ENCODE peak calls at places on chromosomes 16 and 17, in five cellular contexts. A is progenitor cell of endocrine pancreas, K is AG04450, G is A549, H is heart right ventricle. X is an unnamed sample.

GRCh38 chr16:46822270-46822669 is 8.7 kb downstream of the C16orf87 start:
- DNase-seq in H (no peak), K (peak), A (no peak), G (no peak), X (no peak)

GRCh38 chr16:1119766-1120611 is 23.9 kb upstream of the C1QTNF8 start:
- DNase-seq in K (no peak), G (no peak), H (no peak), A (no peak), X (no peak)

GRCh38 chr17:55588446-55588845 is 77.2 kb upstream of the SMIM36 start:
- DNase-seq in H (no peak), A (no peak), K (no peak), G (no peak), X (no peak)

GRCh38 chr17:18920911-18921441 is 31.0 kb upstream of the SLC5A10 start:
- DNase-seq in A (no peak), K (no peak), H (no peak), G (no peak), X (no peak)

GRCh38 chr17:30530346-30531025 is 53.3 kb downstream of the GOSR1 start:
- DNase-seq in G (no peak), K (peak), H (no peak), A (no peak), X (no peak)

GRCh38 chr16:90032664-90033346 is 13.5 kb upstream of the DBNDD1 start:
- DNase-seq in G (no peak), K (peak), H (no peak), A (no peak), X (no peak)

GRCh38 chr17:21251611-21252010 is 1.6 kb downstream of the NATD1 start:
- DNase-seq in H (no peak), A (no peak), K (no peak), G (no peak), X (no peak)

GRCh38 chr17:78429618-78429995 is 51.2 kb downstream of the PGS1 start:
- DNase-seq in K (no peak), H (no peak), A (no peak), G (no peak), X (no peak)

GRCh38 chr17:45131616-45132301 is 556 bp downstream of the PLCD3 start:
- DNase-seq in K (no peak), H (peak), A (peak), G (peak), X (no peak)

GRCh38 chr17:54944796-54945195 is 23.7 kb downstream of the COX11 start:
- DNase-seq in A (no peak), H (no peak), K (no peak), G (no peak), X (no peak)

GRCh38 chr17:9883451-9883850 is 21.6 kb downstream of the RCVRN start:
- DNase-seq in K (no peak), A (no peak), H (no peak), G (peak), X (no peak)

GRCh38 chr16:89042711-89043551 is 50.7 kb upstream of the ACSF3 start:
- DNase-seq in G (no peak), K (no peak), A (no peak), H (peak), X (no peak)

GRCh38 chr16:777826-778225 is 10.4 kb downstream of the RPUSD1 start:
- DNase-seq in H (no peak), K (no peak), G (no peak), A (no peak), X (no peak)

GRCh38 chr17:30921544-30922196 is at the start of gene ADAP2:
- DNase-seq in K (no peak), A (peak), H (peak), G (peak), X (no peak)

GRCh38 chr16:89422527-89422904 is 67.8 kb downstream of the ANKRD11 start:
- DNase-seq in G (no peak), H (no peak), K (no peak), A (no peak), X (no peak)

GRCh38 chr16:87705780-87706277 is 60.0 kb downstream of the KLHDC4 start:
- DNase-seq in H (no peak), G (no peak), K (no peak), A (peak), X (no peak)

GRCh38 chr17:29155235-29155965 is 24.8 kb downstream of the MYO18A start:
- DNase-seq in H (no peak), A (no peak), K (no peak), G (peak), X (no peak)

GRCh38 chr16:14307623-14308356 is 236.7 kb downstream of the MRTFB start:
- DNase-seq in K (no peak), G (peak), H (no peak), A (no peak), X (no peak)

GRCh38 chr17:1087381-1088241 is 90.7 kb downstream of the TIMM22 start:
- DNase-seq in H (peak), A (peak), K (no peak), G (peak), X (peak)

GRCh38 chr16:75011634-75012307 is 12.9 kb downstream of the ZNRF1 start:
- DNase-seq in G (peak), H (no peak), A (no peak), K (peak), X (no peak)

GRCh38 chr16:83187404-83187803 is 560.6 kb downstream of the CDH13 start:
- DNase-seq in A (no peak), G (no peak), H (no peak), K (peak), X (no peak)

GRCh38 chr17:43634681-43635125 is 27.0 kb downstream of the MEOX1 start:
- DNase-seq in K (no peak), G (no peak), H (peak), A (no peak), X (no peak)

GRCh38 chr17:7885357-7886226 is 3.0 kb upstream of the CHD3 start:
- DNase-seq in A (peak), K (no peak), G (peak), H (peak), X (peak)

GRCh38 chr17:4072487-4073157 is 70.2 kb downstream of the ZZEF1 start:
- DNase-seq in G (no peak), H (no peak), K (peak), A (no peak), X (peak)

GRCh38 chr16:31084584-31085298 is 4.0 kb downstream of the PRSS53 start:
- DNase-seq in G (no peak), A (no peak), K (no peak), H (no peak), X (no peak)

GRCh38 chr16:73915939-73916451 is 380.6 kb upstream of the PSMD7 start:
- DNase-seq in A (no peak), G (no peak), K (no peak), H (no peak), X (no peak)

GRCh38 chr17:68763551-68763950 is 162.4 kb upstream of the FAM20A start:
- DNase-seq in G (no peak), H (no peak), A (no peak), K (no peak), X (no peak)

GRCh38 chr16:30985401-30986128 is 558 bp downstream of the HSD3B7 start:
- DNase-seq in G (peak), A (peak), H (no peak), K (no peak), X (no peak)

DNA sequence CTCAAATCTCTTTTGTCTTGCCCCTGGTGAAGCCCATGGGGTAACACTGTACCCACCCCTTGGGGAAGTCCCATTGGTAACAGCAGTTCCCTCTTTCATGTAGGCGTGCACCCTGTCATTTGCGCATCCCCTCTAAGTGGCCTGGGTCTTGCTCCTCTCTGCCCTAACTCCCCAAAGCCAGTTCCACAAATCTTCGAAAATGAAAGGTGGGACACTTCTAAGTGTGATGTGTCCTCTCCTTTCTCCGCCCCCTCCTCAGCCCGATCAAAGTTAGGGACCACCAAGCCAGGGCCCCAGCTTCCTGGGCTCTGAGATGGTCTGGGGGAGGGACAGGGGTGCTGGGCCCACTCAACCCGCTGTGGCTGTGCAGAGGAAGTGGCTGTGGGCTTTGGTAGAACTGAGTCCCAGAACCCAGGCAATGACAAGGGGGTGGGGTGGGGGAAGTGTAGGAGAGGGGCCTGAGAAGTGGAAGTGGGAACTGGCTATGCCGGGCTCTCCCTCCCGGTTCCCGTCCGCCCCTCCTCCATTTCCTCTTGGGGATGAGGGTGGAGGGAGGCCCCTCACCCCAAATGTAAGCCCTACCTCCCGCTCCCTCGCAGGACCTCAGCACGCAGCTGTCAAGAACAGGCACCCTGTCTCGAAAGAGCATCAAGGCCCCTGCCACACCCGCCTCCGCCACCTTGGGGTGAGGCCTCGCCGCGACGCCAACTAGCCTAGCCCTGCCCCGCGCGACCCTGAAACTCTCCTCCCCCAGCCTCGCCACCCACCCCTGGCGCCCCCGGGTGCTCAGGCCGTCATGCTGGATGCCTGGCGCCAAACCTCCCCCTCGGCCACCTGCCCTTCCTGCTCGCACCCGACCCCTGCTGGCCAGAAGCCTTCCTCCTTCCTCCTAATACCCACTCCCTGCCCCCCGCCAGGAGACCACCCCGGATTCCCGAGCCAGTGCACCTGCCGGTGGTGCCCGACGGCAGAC is 8.7 kb downstream of the ABI3 start:
- DNase-seq in K (no peak), H (peak), A (no peak), G (no peak), X (no peak)
- TF ChIP-seq CTCF in K (peak), H (peak), A (peak), G (peak), X (no peak)

DNA sequence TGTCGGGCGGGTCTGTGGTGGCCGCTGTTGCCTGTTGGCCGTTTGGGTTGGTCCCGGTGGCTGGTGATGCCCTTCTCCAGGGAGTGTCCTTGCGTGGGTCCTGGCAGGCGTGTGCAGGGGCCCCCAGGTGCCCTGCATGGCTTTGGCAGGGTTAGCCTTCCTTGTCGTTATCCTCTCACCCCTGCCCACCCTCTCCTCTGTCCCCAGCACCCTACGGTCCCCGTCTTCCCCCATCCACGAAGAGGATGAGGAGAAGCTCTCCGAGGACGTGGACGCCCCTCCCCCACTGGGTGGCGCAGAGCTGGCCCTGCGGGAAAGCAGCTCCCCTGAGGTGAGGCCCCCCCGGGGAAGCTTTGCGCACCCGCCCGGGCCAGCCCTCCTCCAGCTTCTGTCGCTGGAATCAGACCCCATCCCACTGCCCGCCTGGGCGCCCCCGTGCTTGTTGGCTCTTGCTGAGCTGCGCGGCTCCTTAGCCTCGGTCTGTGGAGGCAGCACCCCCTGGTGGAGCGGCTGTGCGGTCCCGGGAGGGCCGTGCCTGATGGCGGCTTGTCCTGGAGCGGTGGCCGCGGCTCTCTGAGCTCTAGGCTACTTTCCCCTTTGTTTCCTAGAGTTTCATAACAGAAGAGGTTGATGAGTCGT is 10.6 kb upstream of the NUDT16L1 start:
- DNase-seq in G (peak), A (peak), H (peak), K (no peak), X (peak)
- TF ChIP-seq CTCF in G (peak), A (peak), H (peak), K (peak), X (peak)

GRCh38 chr17:42577532-42578281 is at the start of gene PSMC3IP:
- DNase-seq in K (peak), H (peak), A (peak), G (peak), X (peak)
- TF ChIP-seq CTCF in K (peak), H (peak), A (peak), G (peak), X (peak)

GRCh38 chr16:67345401-67345800 is 18.8 kb downstream of the LRRC36 start:
- DNase-seq in K (no peak), A (no peak), G (no peak), H (no peak), X (no peak)

GRCh38 chr16:67346328-67346727 is 19.7 kb downstream of the LRRC36 start:
- DNase-seq in H (no peak), G (peak), A (no peak), K (no peak), X (no peak)

GRCh38 chr16:67349172-67349571 is 22.6 kb downstream of the LRRC36 start:
- DNase-seq in A (no peak), K (no peak), H (no peak), G (peak), X (no peak)
- TF ChIP-seq CTCF in A (peak), K (peak), H (peak), G (peak), X (peak)

GRCh38 chr17:32341857-32342602 is at the start of gene C17orf75:
- DNase-seq in H (peak), G (peak), K (no peak), A (peak), X (peak)

GRCh38 chr17:32335647-32336046 is 6.3 kb downstream of the C17orf75 start:
- DNase-seq in A (no peak), H (no peak), K (peak), G (no peak), X (no peak)

GRCh38 chr17:32345953-32346600 is 3.9 kb upstream of the ZNF207 start:
- DNase-seq in H (no peak), G (no peak), K (no peak), A (no peak), X (no peak)

GRCh38 chr17:32342603-32343325 is 791 bp upstream of the C17orf75 start:
- DNase-seq in G (peak), K (no peak), A (no peak), H (no peak), X (no peak)

DNA sequence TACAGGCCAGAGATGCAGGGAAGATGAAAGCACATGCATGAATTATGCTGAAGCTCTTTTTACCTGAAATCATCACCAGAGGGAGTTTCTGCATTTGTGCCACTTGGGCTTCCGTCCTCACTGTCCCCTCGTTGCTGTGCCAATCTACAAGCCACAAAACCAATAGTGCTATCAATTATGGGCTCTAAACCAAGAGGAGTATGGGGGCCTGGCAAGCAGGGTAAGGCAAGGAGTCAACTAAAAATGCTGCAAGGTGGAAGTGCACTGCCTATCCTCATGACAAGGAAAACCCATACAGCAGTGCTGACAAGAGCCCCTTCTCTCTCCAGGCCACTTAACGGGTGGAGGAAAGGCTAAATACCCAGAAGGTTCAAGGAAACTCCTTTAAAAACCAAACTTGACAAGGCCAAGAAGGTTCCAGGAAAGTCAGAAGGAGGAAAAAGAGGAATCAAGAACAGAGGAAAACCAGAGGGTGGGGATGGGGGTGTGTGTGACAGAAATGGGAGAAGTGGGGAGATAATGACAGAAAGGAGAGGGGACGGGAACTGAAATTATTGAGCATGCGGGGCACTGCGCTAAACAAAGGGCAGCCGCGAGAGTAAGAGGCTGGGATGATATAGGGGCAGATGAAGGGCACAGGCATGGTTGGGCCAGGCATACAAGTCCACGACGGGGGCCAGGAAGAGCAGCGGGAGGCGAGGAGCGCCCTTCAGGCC is 674 bp downstream of the C17orf75 start:
- DNase-seq in A (no peak), G (peak), K (no peak), H (no peak), X (no peak)
- TF ChIP-seq CTCF in A (peak), G (peak), K (peak), H (no peak), X (no peak)

GRCh38 chr16:2882460-2883026 is 472 bp upstream of the FLYWCH2 start:
- DNase-seq in K (peak), A (peak), G (peak), H (peak), X (peak)

GRCh38 chr16:2879854-2880508 is 3.0 kb upstream of the FLYWCH2 start:
- DNase-seq in K (no peak), G (no peak), A (no peak), H (no peak), X (no peak)

GRCh38 chr16:2884041-2884451 is 1.0 kb downstream of the FLYWCH2 start:
- DNase-seq in G (no peak), A (no peak), H (no peak), K (no peak), X (no peak)

GRCh38 chr16:2883027-2883846 is at the start of gene FLYWCH2:
- DNase-seq in H (peak), K (peak), G (peak), A (peak), X (peak)
- TF ChIP-seq CTCF in H (no peak), K (no peak), G (no peak), A (peak), X (no peak)

GRCh38 chr17:58487589-58488427 is at the start of gene HSF5:
- DNase-seq in H (peak), K (no peak), G (no peak), A (no peak), X (no peak)
- TF ChIP-seq CTCF in H (no peak), K (no peak), G (no peak), A (no peak), X (no peak)

GRCh38 chr17:75182569-75183436 is at the start of gene SUMO2:
- DNase-seq in G (peak), K (peak), H (peak), A (peak), X (peak)
- TF ChIP-seq CTCF in G (no peak), K (peak), H (no peak), A (no peak), X (no peak)

X was measured in dorsolateral prefrontal cortex.